ENCODE peak calls at places on chromosomes 16 and 17, in four cellular contexts. C is fibroblast of villous mesenchyme, A is colonic mucosa, D is neural progenitor cell. I is an unnamed sample.

GRCh38 chr16:87178977-87179376 is 138.2 kb downstream of the C16orf95 start:
- DNase-seq in C (peak; percentile 62), A (no peak), D (no peak), I (peak; percentile 41)

GRCh38 chr17:73069164-73069774 is 23.2 kb downstream of the SLC39A11 start:
- DNase-seq in C (no peak), A (no peak), D (no peak), I (no peak)

GRCh38 chr17:61408151-61409041 is 8.8 kb downstream of the TBX2 start:
- DNase-seq in C (no peak), A (no peak), D (peak; percentile 38), I (no peak)

GRCh38 chr17:38705523-38705802 is 390 bp downstream of the MLLT6 start:
- DNase-seq in C (no peak), A (no peak), D (no peak), I (no peak)

GRCh38 chr16:87096746-87097145 is 220.4 kb downstream of the C16orf95 start:
- DNase-seq in C (no peak), A (no peak), D (no peak), I (no peak)

GRCh38 chr17:2849327-2849670 is 53.1 kb downstream of the RAP1GAP2 start:
- DNase-seq in C (no peak), A (no peak), D (peak; percentile 29), I (no peak)

GRCh38 chr16:19292186-19292585 is 6.7 kb downstream of the CLEC19A start:
- DNase-seq in C (no peak), A (no peak), D (peak; percentile 54), I (no peak)

GRCh38 chr16:53415504-53415903 is 18.8 kb upstream of the RBL2 start:
- DNase-seq in C (peak; percentile 39), A (no peak), D (peak; percentile 47), I (no peak)

GRCh38 chr17:27496501-27496943 is 40.3 kb downstream of the KSR1 start:
- DNase-seq in C (no peak), A (no peak), D (peak; percentile 69), I (no peak)

GRCh38 chr17:13393841-13394710 is 207.7 kb downstream of the HS3ST3A1 start:
- DNase-seq in C (peak; percentile 87), A (no peak), D (no peak), I (peak; percentile 99)

GRCh38 chr17:56313201-56313600 is 159.9 kb downstream of the ANKFN1 start:
- DNase-seq in C (no peak), A (no peak), D (no peak), I (peak; percentile 63)

GRCh38 chr17:65572581-65573282 is 11.3 kb upstream of the AXIN2 start:
- DNase-seq in C (no peak), A (no peak), D (peak; percentile 70), I (no peak)

GRCh38 chr16:23640669-23640958 is 496 bp downstream of the PALB2 start:
- DNase-seq in C (no peak), A (peak; percentile 20), D (no peak), I (peak; percentile 11)

GRCh38 chr17:49217651-49218413 is 7.3 kb downstream of the ABI3 start:
- DNase-seq in C (no peak), A (peak; percentile 52), D (no peak), I (no peak)

GRCh38 chr16:53600076-53600475 is 97.1 kb upstream of the AKTIP start:
- DNase-seq in C (peak; percentile 70), A (no peak), D (no peak), I (peak; percentile 20)

GRCh38 chr17:47955497-47956461 is 1.9 kb downstream of the PRR15L start:
- DNase-seq in C (no peak), A (peak; percentile 73), D (no peak), I (no peak)

GRCh38 chr16:17105239-17105721 is 365.5 kb downstream of the XYLT1 start:
- DNase-seq in C (no peak), A (no peak), D (peak; percentile 12), I (no peak)

GRCh38 chr16:11253009-11253994 is 2.7 kb downstream of the SOCS1 start:
- DNase-seq in C (peak; percentile 66), A (no peak), D (no peak), I (peak; percentile 71)

GRCh38 chr16:539901-540530 is 12.5 kb downstream of the CAPN15 start:
- DNase-seq in C (no peak), A (no peak), D (no peak), I (peak; percentile 62)

GRCh38 chr17:36817483-36818048 is 119.7 kb upstream of the LHX1 start:
- DNase-seq in C (no peak), A (no peak), D (peak; percentile 0), I (no peak)

GRCh38 chr16:73949574-73950348 is 346.9 kb upstream of the PSMD7 start:
- DNase-seq in C (peak; percentile 66), A (no peak), D (no peak), I (peak; percentile 91)

GRCh38 chr16:66486773-66487579 is 59.9 kb downstream of the BEAN1 start:
- DNase-seq in C (peak; percentile 66), A (no peak), D (no peak), I (peak; percentile 92)

GRCh38 chr17:82230627-82231311 is 1.9 kb downstream of the SLC16A3 start:
- DNase-seq in C (peak; percentile 91), A (peak; percentile 95), D (peak; percentile 88), I (peak; percentile 84)

GRCh38 chr16:20243731-20244281 is 83.5 kb downstream of the GP2 start:
- DNase-seq in C (no peak), A (no peak), D (no peak), I (no peak)

GRCh38 chr17:49454050-49454449 is 39.4 kb upstream of the PHB1 start:
- DNase-seq in C (no peak), A (no peak), D (peak; percentile 51), I (no peak)

GRCh38 chr17:49110504-49110903 is 22.1 kb upstream of the B4GALNT2 start:
- DNase-seq in C (no peak), A (no peak), D (no peak), I (no peak)

GRCh38 chr16:56907401-56907800 is 24.5 kb upstream of the HERPUD1 start:
- DNase-seq in C (no peak), A (no peak), D (no peak), I (no peak)

GRCh38 chr16:84069540-84069939 is 26.9 kb upstream of the SLC38A8 start:
- DNase-seq in C (no peak), A (no peak), D (no peak), I (no peak)

GRCh38 chr17:47967607-47968252 is 3.2 kb upstream of the CDK5RAP3 start:
- DNase-seq in C (peak; percentile 70), A (no peak), D (no peak), I (peak; percentile 89)

GRCh38 chr16:75580-76501 is 2.2 kb upstream of the MPG start:
- DNase-seq in C (peak; percentile 97), A (peak; percentile 63), D (peak; percentile 54), I (peak; percentile 91)

GRCh38 chr16:5444181-5444580 is 346.6 kb upstream of the EEF2KMT start:
- DNase-seq in C (no peak), A (no peak), D (no peak), I (no peak)

GRCh38 chr17:48732688-48733629 is 4.4 kb upstream of the HOXB13 start:
- DNase-seq in C (no peak), A (peak; percentile 70), D (peak; percentile 50), I (no peak)

DNA sequence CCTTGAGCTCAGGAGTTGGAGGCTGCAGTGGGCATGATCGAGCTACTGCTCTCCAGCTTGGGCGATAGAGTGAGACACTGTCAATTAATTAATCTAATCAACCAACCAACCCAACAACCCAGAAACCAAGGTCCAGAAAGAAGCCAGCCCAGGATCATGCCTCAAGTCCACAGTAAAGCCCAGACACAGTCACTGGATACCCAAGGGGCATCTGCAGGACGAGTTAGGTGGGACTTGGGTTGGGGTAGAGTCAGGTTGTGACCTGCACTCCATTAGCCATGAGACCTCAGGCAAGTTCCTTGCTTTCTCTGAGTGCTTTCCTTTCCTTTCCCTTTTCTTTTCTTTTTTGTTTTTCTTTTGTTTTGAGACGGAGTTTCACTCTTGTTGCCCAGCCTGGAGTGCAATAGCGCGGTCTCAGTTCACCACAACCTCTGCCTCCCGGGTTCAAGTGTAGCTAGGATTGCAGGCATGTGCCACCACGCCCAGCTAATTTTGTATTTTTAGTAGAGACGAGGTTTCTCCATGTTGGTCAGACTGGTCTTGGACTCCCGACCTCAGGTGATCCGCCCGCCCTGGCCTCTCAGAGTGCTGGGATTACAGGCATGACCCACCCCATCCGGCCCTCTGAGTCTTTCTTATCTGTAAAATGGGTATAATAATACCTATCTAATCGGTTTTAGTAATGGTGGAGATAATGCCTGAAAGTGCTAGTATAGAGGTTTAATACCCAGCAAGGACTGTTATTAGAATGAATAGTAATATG is 3.5 kb upstream of the HSD17B1 start:
- DNase-seq in C (no peak), A (no peak), D (no peak), I (no peak)
- H3K4me3 ChIP-seq in C (no peak overlapping the region), A (no peak overlapping the region), D (peak overlapping the region; percentile 56), I (no peak overlapping the region)

DNA sequence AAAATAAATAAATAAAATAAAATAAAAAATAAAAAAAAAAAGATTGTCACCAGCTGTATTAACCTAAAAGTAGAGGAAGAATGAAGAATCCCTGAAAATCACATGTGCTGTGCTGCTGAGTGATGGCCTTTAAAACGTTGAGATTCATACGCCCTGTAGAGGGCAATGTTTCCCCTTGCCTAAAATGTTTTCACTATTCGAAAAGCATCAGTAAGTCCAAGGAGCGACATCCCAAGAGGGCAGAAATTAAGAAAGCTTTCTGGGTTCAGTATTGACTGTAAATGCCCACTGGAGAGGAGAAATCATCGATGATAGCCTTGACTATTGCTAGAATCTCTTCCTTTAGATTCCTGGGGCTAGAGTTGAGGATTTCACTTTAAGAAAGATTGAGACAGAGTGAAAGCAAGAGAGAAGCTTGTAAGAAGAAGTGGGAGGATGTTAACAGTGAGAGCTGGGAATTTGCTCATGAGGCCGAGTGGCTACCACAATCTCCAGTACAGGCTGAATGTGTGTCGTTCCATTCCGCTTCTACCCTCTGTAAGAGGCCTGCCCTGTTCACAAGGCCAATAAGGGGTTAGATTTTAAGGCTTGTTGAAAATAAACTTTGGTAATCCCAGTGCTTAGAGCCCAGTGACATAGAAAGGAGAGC is 170.8 kb upstream of the FAM20A start:
- DNase-seq in C (peak; percentile 82), A (peak; percentile 25), D (peak; percentile 61), I (peak; percentile 85)
- H3K4me3 ChIP-seq in C (peak overlapping the region; percentile 34), A (no peak overlapping the region), D (no peak overlapping the region), I (peak overlapping the region; percentile 14)

GRCh38 chr17:78126895-78127239 is 1.7 kb downstream of the TMC6 start:
- DNase-seq in C (no peak), A (no peak), D (no peak), I (no peak)
- H3K4me3 ChIP-seq in C (no peak overlapping the region), A (peak overlapping the region; percentile 93), D (peak overlapping the region; percentile 81), I (no peak overlapping the region)

DNA sequence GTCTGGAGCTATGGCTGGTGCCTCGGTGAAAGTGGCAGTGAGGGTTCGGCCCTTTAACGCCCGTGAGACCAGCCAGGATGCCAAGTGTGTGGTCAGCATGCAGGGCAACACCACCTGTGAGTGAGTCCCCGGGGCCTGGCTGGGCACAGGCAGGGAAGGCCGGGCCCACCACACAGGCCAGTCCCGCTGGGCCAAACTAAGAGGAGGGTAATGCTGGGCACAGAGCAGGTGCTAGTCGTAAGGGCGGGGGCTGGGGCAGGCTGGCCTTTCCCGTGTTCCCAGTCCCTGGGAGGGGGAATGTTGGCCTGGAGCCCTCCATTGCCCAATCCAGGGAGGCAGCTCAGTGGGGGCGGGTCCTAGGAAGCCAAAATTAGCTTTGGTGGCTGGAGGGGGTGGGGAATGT is 2.5 kb downstream of the KIF1C start:
- DNase-seq in C (peak; percentile 40), A (peak; percentile 53), D (no peak), I (peak; percentile 27)
- H3K4me3 ChIP-seq in C (no peak overlapping the region), A (no peak overlapping the region), D (no peak overlapping the region), I (no peak overlapping the region)

DNA sequence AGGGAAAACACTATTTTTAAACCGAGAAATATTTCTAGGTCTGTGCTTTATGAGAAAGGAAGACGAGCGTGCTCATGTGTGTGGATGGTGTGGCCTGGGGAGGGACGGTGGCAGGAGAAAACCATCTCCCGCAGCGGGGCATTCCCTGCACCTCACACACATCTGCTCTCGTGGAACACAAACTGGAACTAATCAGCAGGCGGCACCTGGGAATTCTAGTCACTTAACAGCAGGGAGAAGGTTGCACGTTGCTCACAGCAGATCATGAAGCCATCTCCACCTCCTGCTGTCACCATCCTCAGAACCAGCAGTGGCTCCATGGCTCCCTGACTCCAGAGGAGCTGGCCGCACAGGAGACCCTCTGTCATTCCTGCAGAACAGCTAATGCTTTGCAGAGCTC is 35.2 kb downstream of the ADCY9 start:
- DNase-seq in C (no peak), A (no peak), D (peak; percentile 24), I (no peak)
- H3K4me3 ChIP-seq in C (no peak overlapping the region), A (no peak overlapping the region), D (no peak overlapping the region), I (no peak overlapping the region)

I was measured in fibroblast of mammary gland.